ENCODE peak calls at places on chromosome 1, in four cellular contexts. D is activated naive CD8-positive, alpha-beta T cell treated with anti-CD3 and anti-CD28 coated beads for 36 hours; K is H54; F is GM12891. Z is an unnamed sample.

GRCh38 chr1:63691672-63692425 is 82.0 kb upstream of the ROR1 start:
- DNase-seq in F (peak), D (peak), K (peak), Z (no peak)

GRCh38 chr1:202107801-202108731 is 14.7 kb upstream of the GPR37L1 start:
- DNase-seq in F (no peak), D (no peak), K (no peak), Z (no peak)

GRCh38 chr1:204990059-204990664 is 52.9 kb upstream of the CNTN2 start:
- DNase-seq in K (peak), D (no peak), F (no peak), Z (no peak)

GRCh38 chr1:172832332-172832731 is 173.4 kb downstream of the FASLG start:
- DNase-seq in K (no peak), F (no peak), D (no peak), Z (no peak)

GRCh38 chr1:92291372-92291999 is 7.3 kb downstream of the GLMN start:
- DNase-seq in K (peak), F (no peak), D (no peak), Z (no peak)

GRCh38 chr1:240602189-240602588 is 9.8 kb downstream of the GREM2 start:
- DNase-seq in F (no peak), K (no peak), D (no peak), Z (no peak)

GRCh38 chr1:116686723-116687368 is 19.3 kb upstream of the IGSF3 start:
- DNase-seq in F (no peak), D (no peak), K (no peak), Z (no peak)

GRCh38 chr1:158272681-158273080 is 17.0 kb upstream of the CD1C start:
- DNase-seq in F (no peak), D (no peak), K (no peak), Z (no peak)

GRCh38 chr1:177490786-177491185 is 320.0 kb downstream of the BRINP2 start:
- DNase-seq in D (no peak), K (no peak), F (no peak), Z (no peak)

GRCh38 chr1:39127513-39127912 is 77.0 kb upstream of the MACF1 start:
- DNase-seq in F (no peak), K (no peak), D (no peak), Z (no peak)

GRCh38 chr1:158246650-158247049 is 7.6 kb upstream of the CD1A start:
- DNase-seq in D (no peak), F (no peak), K (no peak), Z (peak)

GRCh38 chr1:203796223-203796747 is 862 bp downstream of the ZBED6 start:
- DNase-seq in F (no peak), D (peak), K (no peak), Z (no peak)

Z was measured in GM12864.